ENCODE peak calls at places on chromosomes 11 and 22, in six cellular contexts. H is hippocampal formation, I is GM23338, V is caudate nucleus, O is right atrium auricular region, T is mesothelial cell of epicardium. F is an unnamed sample.

GRCh38 chr11:70608568-70609314 is 210.4 kb downstream of the CTTN start:
- DNase-seq in V (no peak), O (no peak), I (no peak), T (no peak), H (no peak), F (peak; percentile 16)

GRCh38 chr22:30857791-30858190 is 110.8 kb downstream of the MORC2 start:
- DNase-seq in H (no peak), V (no peak), T (no peak), I (no peak), O (peak; percentile 40), F (no peak)

GRCh38 chr11:125728969-125729368 is 17.1 kb upstream of the PATE1 start:
- DNase-seq in T (no peak), V (no peak), O (no peak), H (no peak), I (no peak), F (no peak)

GRCh38 chr11:78380615-78381029 is 37.0 kb downstream of the GAB2 start:
- DNase-seq in H (no peak), O (no peak), I (no peak), V (no peak), T (no peak), F (peak; percentile 96)

GRCh38 chr11:46120361-46120710 is 918 bp downstream of the PHF21A start:
- DNase-seq in I (no peak), H (no peak), T (no peak), V (no peak), O (no peak), F (no peak)

GRCh38 chr11:71395774-71396173 is 52.4 kb downstream of the DHCR7 start:
- DNase-seq in T (no peak), O (no peak), I (no peak), H (no peak), V (no peak), F (no peak)

GRCh38 chr11:85759915-85760314 is 51.0 kb downstream of the SYTL2 start:
- DNase-seq in T (no peak), O (no peak), I (peak; percentile 22), H (no peak), V (no peak), F (peak; percentile 57)

GRCh38 chr11:103940542-103940941 is 95.9 kb upstream of the DDI1 start:
- DNase-seq in H (no peak), I (no peak), O (no peak), T (no peak), V (no peak), F (peak; percentile 31)

GRCh38 chr11:28675183-28675582 is 567.0 kb downstream of the METTL15 start:
- DNase-seq in O (no peak), V (no peak), T (no peak), I (no peak), H (no peak), F (no peak)

GRCh38 chr11:27443746-27444465 is 28.7 kb downstream of the LGR4 start:
- DNase-seq in T (no peak), H (peak; percentile 91), V (peak; percentile 5), O (no peak), I (peak; percentile 67), F (no peak)

GRCh38 chr22:38235240-38235850 is 33.6 kb downstream of the MAFF start:
- DNase-seq in T (no peak), V (no peak), O (no peak), I (no peak), H (no peak), F (no peak)

GRCh38 chr11:12248330-12248729 is 129.0 kb upstream of the PARVA start:
- DNase-seq in H (peak; percentile 58), O (peak; percentile 80), T (no peak), V (peak; percentile 20), I (peak; percentile 23), F (no peak)

GRCh38 chr11:14578551-14578956 is 58.4 kb upstream of the PSMA1 start:
- DNase-seq in I (no peak), V (no peak), T (no peak), H (peak; percentile 16), O (no peak), F (peak; percentile 70)

GRCh38 chr11:72377596-72377995 is 56.7 kb downstream of the CLPB start:
- DNase-seq in I (no peak), O (no peak), H (no peak), V (no peak), T (no peak), F (no peak)

GRCh38 chr11:34604909-34605308 is 16.0 kb upstream of the EHF start:
- DNase-seq in V (no peak), H (no peak), T (no peak), I (no peak), O (no peak), F (no peak)

GRCh38 chr22:20487715-20488114 is 7.9 kb downstream of the KLHL22 start:
- DNase-seq in I (no peak), T (no peak), V (no peak), O (no peak), H (no peak), F (no peak)

GRCh38 chr22:17077255-17077654 is 7.5 kb upstream of the IL17RA start:
- DNase-seq in T (no peak), O (no peak), H (no peak), I (no peak), V (no peak), F (no peak)

GRCh38 chr11:72813740-72814138 is 472 bp upstream of the ATG16L2 start:
- DNase-seq in H (peak; percentile 88), I (peak; percentile 75), O (peak; percentile 82), V (no peak), T (no peak), F (no peak)

GRCh38 chr22:39422101-39422500 is 22.5 kb downstream of the TAB1 start:
- DNase-seq in T (no peak), I (no peak), V (no peak), H (no peak), O (no peak), F (no peak)

GRCh38 chr22:33772793-33773192 is 147.5 kb downstream of the LARGE1 start:
- DNase-seq in O (no peak), H (no peak), T (no peak), I (no peak), V (no peak), F (no peak)

GRCh38 chr11:69632900-69633299 is 8.1 kb upstream of the CCND1 start:
- DNase-seq in T (no peak), V (no peak), H (no peak), I (no peak), O (no peak), F (no peak)

GRCh38 chr11:120209750-120210650 is 832 bp upstream of the OAF start:
- DNase-seq in I (no peak), O (no peak), H (no peak), V (no peak), T (no peak), F (no peak)

GRCh38 chr22:39995346-39996252 is 845 bp downstream of the FAM83F start:
- DNase-seq in V (no peak), O (no peak), I (no peak), T (no peak), H (no peak), F (peak; percentile 35)

GRCh38 chr11:65274734-65275682 is 13.2 kb downstream of the POLA2 start:
- DNase-seq in T (peak; percentile 47), H (peak; percentile 76), I (peak; percentile 83), V (peak; percentile 23), O (peak; percentile 95), F (peak; percentile 70)

GRCh38 chr11:117026593-117027330 is 71.5 kb downstream of the SIK3 start:
- DNase-seq in H (no peak), T (no peak), I (no peak), V (no peak), O (no peak), F (no peak)

GRCh38 chr11:27806122-27806521 is 105.9 kb upstream of the BDNF start:
- DNase-seq in V (no peak), H (no peak), T (no peak), O (no peak), I (peak; percentile 35), F (no peak)

GRCh38 chr22:25076281-25076680 is 123.4 kb upstream of the CRYBB3 start:
- DNase-seq in H (no peak), V (no peak), I (no peak), O (no peak), T (no peak), F (peak; percentile 32)

GRCh38 chr11:128465946-128466688 is 121.2 kb downstream of the ETS1 start:
- DNase-seq in O (no peak), H (no peak), T (no peak), I (no peak), V (no peak), F (no peak)

F was measured in mesendoderm.